ENCODE peak calls at places on chromosomes 6 and 20, in ten cellular contexts. One of them, this sample, is unnamed.

GRCh38 chr6:33661118-33661838 is 40.2 kb downstream of the ITPR3 start:
- DNase-seq in thyroid gland: no peak
- DNase-seq in breast epithelium: no peak
- DNase-seq in coronary artery: no peak
- DNase-seq in heart left ventricle: no peak
- DNase-seq in HFF-Myc: no peak
- DNase-seq in left ventricle myocardium inferior: no peak
- DNase-seq in fibroblast of the aortic adventitia: no peak
- DNase-seq in cardiac fibroblast: no peak
- DNase-seq in foreskin fibroblast: no peak
- DNase-seq in this sample: no peak

GRCh38 chr20:63765082-63765873 is 25.7 kb downstream of the SLC2A4RG start:
- DNase-seq in cardiac fibroblast: no peak
- DNase-seq in HFF-Myc: no peak
- DNase-seq in thyroid gland: no peak
- DNase-seq in foreskin fibroblast: no peak
- DNase-seq in breast epithelium: no peak
- DNase-seq in left ventricle myocardium inferior: no peak
- DNase-seq in heart left ventricle: no peak
- DNase-seq in fibroblast of the aortic adventitia: no peak
- DNase-seq in coronary artery: no peak
- DNase-seq in this sample: no peak

GRCh38 chr6:81465859-81466258 is 286.6 kb downstream of the TENT5A start:
- DNase-seq in fibroblast of the aortic adventitia: peak; percentile 59
- DNase-seq in heart left ventricle: no peak
- DNase-seq in cardiac fibroblast: peak; percentile 33
- DNase-seq in HFF-Myc: no peak
- DNase-seq in coronary artery: no peak
- DNase-seq in foreskin fibroblast: peak; percentile 66
- DNase-seq in breast epithelium: no peak
- DNase-seq in thyroid gland: no peak
- DNase-seq in left ventricle myocardium inferior: no peak
- DNase-seq in this sample: peak; percentile 21

GRCh38 chr20:16423311-16424212 is 149.7 kb downstream of the KIF16B start:
- DNase-seq in left ventricle myocardium inferior: no peak
- DNase-seq in HFF-Myc: peak; percentile 6
- DNase-seq in fibroblast of the aortic adventitia: no peak
- DNase-seq in cardiac fibroblast: no peak
- DNase-seq in foreskin fibroblast: peak; percentile 8
- DNase-seq in breast epithelium: no peak
- DNase-seq in coronary artery: no peak
- DNase-seq in thyroid gland: no peak
- DNase-seq in heart left ventricle: no peak
- DNase-seq in this sample: peak; percentile 6

GRCh38 chr20:6786548-6786947 is 19.1 kb downstream of the BMP2 start:
- DNase-seq in cardiac fibroblast: no peak
- DNase-seq in left ventricle myocardium inferior: no peak
- DNase-seq in thyroid gland: peak; percentile 7
- DNase-seq in foreskin fibroblast: no peak
- DNase-seq in coronary artery: no peak
- DNase-seq in heart left ventricle: no peak
- DNase-seq in breast epithelium: no peak
- DNase-seq in fibroblast of the aortic adventitia: no peak
- DNase-seq in HFF-Myc: no peak
- DNase-seq in this sample: no peak

GRCh38 chr6:147194652-147195403 is 9.4 kb upstream of the STXBP5 start:
- DNase-seq in breast epithelium: no peak
- DNase-seq in cardiac fibroblast: no peak
- DNase-seq in heart left ventricle: no peak
- DNase-seq in foreskin fibroblast: peak; percentile 71
- DNase-seq in left ventricle myocardium inferior: no peak
- DNase-seq in fibroblast of the aortic adventitia: peak; percentile 34
- DNase-seq in thyroid gland: no peak
- DNase-seq in coronary artery: no peak
- DNase-seq in HFF-Myc: no peak
- DNase-seq in this sample: peak; percentile 69

GRCh38 chr6:36353411-36353915 is 16.8 kb upstream of the BNIP5 start:
- DNase-seq in coronary artery: no peak
- DNase-seq in HFF-Myc: no peak
- DNase-seq in fibroblast of the aortic adventitia: peak; percentile 52
- DNase-seq in breast epithelium: no peak
- DNase-seq in left ventricle myocardium inferior: no peak
- DNase-seq in foreskin fibroblast: no peak
- DNase-seq in heart left ventricle: no peak
- DNase-seq in cardiac fibroblast: no peak
- DNase-seq in thyroid gland: no peak
- DNase-seq in this sample: peak; percentile 72

GRCh38 chr6:28947067-28947765 is 23.4 kb upstream of the TRIM27 start:
- DNase-seq in HFF-Myc: no peak
- DNase-seq in cardiac fibroblast: no peak
- DNase-seq in heart left ventricle: no peak
- DNase-seq in thyroid gland: peak; percentile 68
- DNase-seq in fibroblast of the aortic adventitia: no peak
- DNase-seq in left ventricle myocardium inferior: no peak
- DNase-seq in breast epithelium: no peak
- DNase-seq in coronary artery: no peak
- DNase-seq in foreskin fibroblast: no peak
- DNase-seq in this sample: no peak

GRCh38 chr6:1604347-1604990 is 5.2 kb upstream of the FOXC1 start:
- DNase-seq in HFF-Myc: no peak
- DNase-seq in left ventricle myocardium inferior: no peak
- DNase-seq in thyroid gland: peak; percentile 61
- DNase-seq in foreskin fibroblast: peak; percentile 81
- DNase-seq in breast epithelium: no peak
- DNase-seq in heart left ventricle: no peak
- DNase-seq in coronary artery: no peak
- DNase-seq in cardiac fibroblast: peak; percentile 52
- DNase-seq in fibroblast of the aortic adventitia: peak; percentile 38
- DNase-seq in this sample: no peak

GRCh38 chr6:26020291-26020982 is 57.8 kb downstream of the TRIM38 start:
- DNase-seq in fibroblast of the aortic adventitia: peak; percentile 96
- DNase-seq in thyroid gland: peak; percentile 82
- DNase-seq in HFF-Myc: peak; percentile 97
- DNase-seq in heart left ventricle: peak; percentile 84
- DNase-seq in foreskin fibroblast: peak; percentile 94
- DNase-seq in breast epithelium: peak; percentile 79
- DNase-seq in left ventricle myocardium inferior: peak; percentile 73
- DNase-seq in cardiac fibroblast: peak; percentile 96
- DNase-seq in coronary artery: peak; percentile 90
- DNase-seq in this sample: peak; percentile 86

GRCh38 chr6:142088858-142089216 is 43.9 kb upstream of the GJE1 start:
- DNase-seq in cardiac fibroblast: peak; percentile 47
- DNase-seq in heart left ventricle: no peak
- DNase-seq in left ventricle myocardium inferior: no peak
- DNase-seq in HFF-Myc: no peak
- DNase-seq in foreskin fibroblast: peak; percentile 64
- DNase-seq in coronary artery: no peak
- DNase-seq in thyroid gland: no peak
- DNase-seq in fibroblast of the aortic adventitia: peak; percentile 15
- DNase-seq in breast epithelium: no peak
- DNase-seq in this sample: peak; percentile 53

GRCh38 chr6:31180500-31180899 is 10.0 kb upstream of the POU5F1 start:
- DNase-seq in thyroid gland: peak; percentile 92
- DNase-seq in coronary artery: no peak
- DNase-seq in foreskin fibroblast: peak; percentile 83
- DNase-seq in HFF-Myc: no peak
- DNase-seq in heart left ventricle: peak; percentile 90
- DNase-seq in fibroblast of the aortic adventitia: peak; percentile 81
- DNase-seq in left ventricle myocardium inferior: peak; percentile 77
- DNase-seq in breast epithelium: peak; percentile 78
- DNase-seq in cardiac fibroblast: peak; percentile 88
- DNase-seq in this sample: no peak

GRCh38 chr6:678515-678914 is 14.4 kb downstream of the EXOC2 start:
- DNase-seq in thyroid gland: no peak
- DNase-seq in cardiac fibroblast: no peak
- DNase-seq in coronary artery: no peak
- DNase-seq in breast epithelium: no peak
- DNase-seq in foreskin fibroblast: no peak
- DNase-seq in HFF-Myc: no peak
- DNase-seq in heart left ventricle: no peak
- DNase-seq in fibroblast of the aortic adventitia: no peak
- DNase-seq in left ventricle myocardium inferior: no peak
- DNase-seq in this sample: no peak

GRCh38 chr20:9417665-9418064 is 96.7 kb upstream of the LAMP5 start:
- DNase-seq in cardiac fibroblast: no peak
- DNase-seq in heart left ventricle: no peak
- DNase-seq in coronary artery: no peak
- DNase-seq in breast epithelium: no peak
- DNase-seq in fibroblast of the aortic adventitia: peak; percentile 38
- DNase-seq in thyroid gland: no peak
- DNase-seq in left ventricle myocardium inferior: no peak
- DNase-seq in HFF-Myc: no peak
- DNase-seq in foreskin fibroblast: peak; percentile 62
- DNase-seq in this sample: peak; percentile 95

GRCh38 chr6:67345946-67346345 is 1289.1 kb upstream of the ADGRB3 start:
- DNase-seq in fibroblast of the aortic adventitia: no peak
- DNase-seq in thyroid gland: no peak
- DNase-seq in left ventricle myocardium inferior: no peak
- DNase-seq in breast epithelium: no peak
- DNase-seq in cardiac fibroblast: no peak
- DNase-seq in HFF-Myc: no peak
- DNase-seq in foreskin fibroblast: no peak
- DNase-seq in coronary artery: no peak
- DNase-seq in heart left ventricle: no peak
- DNase-seq in this sample: peak; percentile 96

GRCh38 chr6:54037277-54037779 is 73.9 kb upstream of the MLIP start:
- DNase-seq in left ventricle myocardium inferior: no peak
- DNase-seq in foreskin fibroblast: no peak
- DNase-seq in coronary artery: no peak
- DNase-seq in heart left ventricle: no peak
- DNase-seq in HFF-Myc: no peak
- DNase-seq in thyroid gland: no peak
- DNase-seq in cardiac fibroblast: no peak
- DNase-seq in fibroblast of the aortic adventitia: no peak
- DNase-seq in breast epithelium: no peak
- DNase-seq in this sample: no peak
- H3K4me3 ChIP-seq in left ventricle myocardium inferior: peak overlapping the region; percentile 20
- H3K4me3 ChIP-seq in foreskin fibroblast: no peak overlapping the region
- H3K4me3 ChIP-seq in coronary artery: no peak overlapping the region
- H3K4me3 ChIP-seq in heart left ventricle: no peak overlapping the region
- H3K4me3 ChIP-seq in HFF-Myc: no peak overlapping the region
- H3K4me3 ChIP-seq in thyroid gland: no peak overlapping the region
- H3K4me3 ChIP-seq in cardiac fibroblast: no peak overlapping the region
- H3K4me3 ChIP-seq in fibroblast of the aortic adventitia: no peak overlapping the region
- H3K4me3 ChIP-seq in breast epithelium: no peak overlapping the region
- H3K4me3 ChIP-seq in this sample: no peak overlapping the region

DNA sequence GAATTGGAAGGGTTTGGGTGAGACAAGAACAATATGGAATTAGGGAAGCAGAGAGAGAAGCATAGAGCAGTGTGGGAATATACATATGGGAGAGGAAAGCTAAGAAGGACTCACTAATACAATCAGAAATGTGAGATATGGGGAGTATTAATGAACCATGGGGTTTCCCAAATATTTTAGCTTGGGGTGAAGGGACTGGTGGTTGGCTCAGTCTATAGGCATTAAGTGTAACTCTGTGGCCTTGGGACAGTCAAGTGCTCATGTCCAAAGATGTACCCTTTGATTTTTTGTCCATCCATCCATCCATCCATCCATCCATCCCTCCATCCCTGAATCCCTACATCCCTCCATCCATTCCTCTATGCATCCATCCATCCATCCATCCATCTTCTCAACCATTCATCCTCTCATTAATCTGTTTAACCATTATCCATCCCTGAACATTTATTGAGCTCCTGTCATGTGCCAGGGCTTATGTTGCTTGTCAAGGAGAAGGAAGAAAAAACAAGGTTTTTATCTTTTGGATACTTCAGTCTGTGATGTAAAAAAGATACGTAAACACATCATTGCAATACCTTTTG is 263.4 kb upstream of the CHD6 start:
- DNase-seq in coronary artery: no peak
- DNase-seq in fibroblast of the aortic adventitia: no peak
- DNase-seq in cardiac fibroblast: no peak
- DNase-seq in breast epithelium: no peak
- DNase-seq in heart left ventricle: no peak
- DNase-seq in HFF-Myc: no peak
- DNase-seq in left ventricle myocardium inferior: no peak
- DNase-seq in foreskin fibroblast: no peak
- DNase-seq in thyroid gland: no peak
- DNase-seq in this sample: no peak
- TF ChIP-seq CTCF in coronary artery: no peak
- TF ChIP-seq CTCF in fibroblast of the aortic adventitia: no peak
- TF ChIP-seq CTCF in cardiac fibroblast: no peak
- TF ChIP-seq CTCF in breast epithelium: no peak
- TF ChIP-seq CTCF in heart left ventricle: no peak
- TF ChIP-seq CTCF in HFF-Myc: no peak
- TF ChIP-seq CTCF in left ventricle myocardium inferior: no peak
- TF ChIP-seq CTCF in foreskin fibroblast: no peak
- TF ChIP-seq CTCF in thyroid gland: no peak
- TF ChIP-seq CTCF in this sample: no peak

GRCh38 chr20:3711418-3712043 is 869 bp downstream of the SIGLEC1 start:
- DNase-seq in heart left ventricle: no peak
- DNase-seq in foreskin fibroblast: no peak
- DNase-seq in coronary artery: peak; percentile 68
- DNase-seq in HFF-Myc: no peak
- DNase-seq in breast epithelium: no peak
- DNase-seq in thyroid gland: no peak
- DNase-seq in cardiac fibroblast: no peak
- DNase-seq in fibroblast of the aortic adventitia: no peak
- DNase-seq in left ventricle myocardium inferior: no peak
- DNase-seq in this sample: no peak
- H3K4me3 ChIP-seq in heart left ventricle: peak overlapping the region; percentile 15
- H3K4me3 ChIP-seq in foreskin fibroblast: no peak overlapping the region
- H3K4me3 ChIP-seq in coronary artery: peak overlapping the region; percentile 53
- H3K4me3 ChIP-seq in HFF-Myc: no peak overlapping the region
- H3K4me3 ChIP-seq in breast epithelium: no peak overlapping the region
- H3K4me3 ChIP-seq in thyroid gland: no peak overlapping the region
- H3K4me3 ChIP-seq in cardiac fibroblast: no peak overlapping the region
- H3K4me3 ChIP-seq in fibroblast of the aortic adventitia: no peak overlapping the region
- H3K4me3 ChIP-seq in left ventricle myocardium inferior: peak overlapping the region; percentile 37
- H3K4me3 ChIP-seq in this sample: no peak overlapping the region

DNA sequence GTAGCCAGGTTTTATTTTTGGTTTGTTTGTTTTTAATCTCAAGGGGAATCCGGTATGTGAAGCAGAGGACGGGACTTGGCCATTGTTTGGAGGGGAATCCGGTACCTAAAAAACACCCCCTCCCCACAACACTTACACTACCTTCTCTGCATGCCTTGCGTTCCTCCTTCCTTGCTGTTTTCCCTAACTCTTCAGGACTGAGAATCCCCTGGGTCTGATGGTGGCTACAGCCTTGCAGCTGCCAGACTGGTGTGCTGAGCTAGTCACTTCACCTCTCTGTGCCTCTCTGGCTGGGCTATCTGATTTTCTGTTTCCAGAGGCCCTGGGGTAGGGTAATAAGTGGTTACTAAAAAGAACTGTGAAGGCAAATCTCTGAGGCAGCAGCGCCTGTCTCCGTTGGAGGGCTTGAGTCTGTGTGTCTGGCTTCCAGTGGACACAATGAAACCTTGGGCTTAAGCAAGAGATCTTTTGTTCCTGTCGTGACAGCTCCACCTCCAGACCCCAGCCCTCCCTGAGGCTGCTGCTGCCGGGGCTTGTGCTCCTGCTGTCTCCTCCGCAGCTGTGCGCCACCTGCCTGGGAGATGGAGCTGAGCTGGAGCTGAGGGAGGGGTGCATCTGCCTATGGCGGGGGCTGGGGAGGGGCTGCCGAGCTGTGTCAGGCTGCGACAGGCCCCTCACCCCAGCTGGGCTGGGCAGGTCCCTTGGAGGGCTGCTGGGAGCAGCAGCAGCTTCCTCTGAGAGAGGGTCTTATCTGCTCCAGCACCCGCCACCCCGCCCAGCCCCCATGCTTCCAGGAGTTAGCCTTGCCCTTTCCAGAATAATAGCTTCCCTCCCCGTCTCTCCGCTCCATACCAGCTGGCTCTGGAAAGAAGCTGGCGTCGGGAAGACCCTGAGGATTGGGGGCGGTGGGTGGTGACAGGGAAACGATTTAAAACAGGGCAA is 65.8 kb upstream of the CCDC167 start:
- DNase-seq in left ventricle myocardium inferior: no peak
- DNase-seq in thyroid gland: no peak
- DNase-seq in coronary artery: no peak
- DNase-seq in heart left ventricle: no peak
- DNase-seq in HFF-Myc: no peak
- DNase-seq in breast epithelium: no peak
- DNase-seq in cardiac fibroblast: peak; percentile 8
- DNase-seq in foreskin fibroblast: no peak
- DNase-seq in fibroblast of the aortic adventitia: no peak
- DNase-seq in this sample: no peak
- TF ChIP-seq CTCF in left ventricle myocardium inferior: no peak
- TF ChIP-seq CTCF in thyroid gland: no peak
- TF ChIP-seq CTCF in coronary artery: no peak
- TF ChIP-seq CTCF in heart left ventricle: no peak
- TF ChIP-seq CTCF in HFF-Myc: no peak
- TF ChIP-seq CTCF in breast epithelium: no peak
- TF ChIP-seq CTCF in cardiac fibroblast: no peak
- TF ChIP-seq CTCF in foreskin fibroblast: peak; percentile 9
- TF ChIP-seq CTCF in fibroblast of the aortic adventitia: no peak
- TF ChIP-seq CTCF in this sample: peak; percentile 9